ENCODE peak calls at places on chromosome 6, in seven cellular contexts. One of them, this sample, is unnamed.

GRCh38 chr6:132231121-132231520 is 170.2 kb downstream of the MOXD1 start:
- DNase-seq in omental fat pad: no peak
- DNase-seq in WTC11: no peak
- DNase-seq in foreskin fibroblast: no peak
- DNase-seq in progenitor cell of endocrine pancreas: no peak
- DNase-seq in spleen: no peak
- DNase-seq in BJ: no peak
- DNase-seq in this sample: no peak

GRCh38 chr6:14072084-14072483 is 45.5 kb upstream of the CD83 start:
- DNase-seq in progenitor cell of endocrine pancreas: no peak
- DNase-seq in spleen: no peak
- DNase-seq in BJ: no peak
- DNase-seq in foreskin fibroblast: no peak
- DNase-seq in WTC11: no peak
- DNase-seq in omental fat pad: no peak
- DNase-seq in this sample: no peak

GRCh38 chr6:113668712-113669408 is 188.3 kb upstream of the MARCKS start:
- DNase-seq in spleen: no peak
- DNase-seq in omental fat pad: no peak
- DNase-seq in foreskin fibroblast: no peak
- DNase-seq in BJ: no peak
- DNase-seq in WTC11: no peak
- DNase-seq in progenitor cell of endocrine pancreas: no peak
- DNase-seq in this sample: no peak

GRCh38 chr6:1983850-1984249 is 261.6 kb downstream of the GMDS start:
- DNase-seq in omental fat pad: no peak
- DNase-seq in WTC11: no peak
- DNase-seq in foreskin fibroblast: no peak
- DNase-seq in progenitor cell of endocrine pancreas: no peak
- DNase-seq in spleen: no peak
- DNase-seq in BJ: no peak
- DNase-seq in this sample: no peak

GRCh38 chr6:29521006-29521680 is 33.4 kb upstream of the MAS1L start:
- DNase-seq in spleen: no peak
- DNase-seq in WTC11: no peak
- DNase-seq in foreskin fibroblast: no peak
- DNase-seq in progenitor cell of endocrine pancreas: peak
- DNase-seq in BJ: no peak
- DNase-seq in omental fat pad: no peak
- DNase-seq in this sample: no peak

GRCh38 chr6:44705611-44706010 is 318.1 kb downstream of the CDC5L start:
- DNase-seq in progenitor cell of endocrine pancreas: no peak
- DNase-seq in WTC11: no peak
- DNase-seq in BJ: no peak
- DNase-seq in spleen: no peak
- DNase-seq in foreskin fibroblast: no peak
- DNase-seq in omental fat pad: no peak
- DNase-seq in this sample: no peak

GRCh38 chr6:124512431-124512830 is 449.8 kb upstream of the RNF217 start:
- DNase-seq in foreskin fibroblast: no peak
- DNase-seq in progenitor cell of endocrine pancreas: no peak
- DNase-seq in spleen: no peak
- DNase-seq in omental fat pad: no peak
- DNase-seq in BJ: no peak
- DNase-seq in WTC11: no peak
- DNase-seq in this sample: no peak

GRCh38 chr6:160692369-160692959 is 9.6 kb upstream of the PLG start:
- DNase-seq in progenitor cell of endocrine pancreas: no peak
- DNase-seq in foreskin fibroblast: no peak
- DNase-seq in BJ: no peak
- DNase-seq in spleen: no peak
- DNase-seq in omental fat pad: no peak
- DNase-seq in WTC11: no peak
- DNase-seq in this sample: no peak

GRCh38 chr6:41406821-41407787 is 71.7 kb downstream of the NCR2 start:
- DNase-seq in WTC11: peak
- DNase-seq in BJ: no peak
- DNase-seq in progenitor cell of endocrine pancreas: no peak
- DNase-seq in spleen: no peak
- DNase-seq in omental fat pad: no peak
- DNase-seq in foreskin fibroblast: no peak
- DNase-seq in this sample: no peak

GRCh38 chr6:46926481-46926880 is 4.7 kb upstream of the ADGRF5 start:
- DNase-seq in BJ: no peak
- DNase-seq in progenitor cell of endocrine pancreas: no peak
- DNase-seq in foreskin fibroblast: no peak
- DNase-seq in omental fat pad: no peak
- DNase-seq in WTC11: no peak
- DNase-seq in spleen: no peak
- DNase-seq in this sample: peak

GRCh38 chr6:85810558-85810957 is 167.9 kb upstream of the SYNCRIP start:
- DNase-seq in omental fat pad: no peak
- DNase-seq in BJ: no peak
- DNase-seq in progenitor cell of endocrine pancreas: no peak
- DNase-seq in foreskin fibroblast: no peak
- DNase-seq in WTC11: no peak
- DNase-seq in spleen: no peak
- DNase-seq in this sample: no peak

DNA sequence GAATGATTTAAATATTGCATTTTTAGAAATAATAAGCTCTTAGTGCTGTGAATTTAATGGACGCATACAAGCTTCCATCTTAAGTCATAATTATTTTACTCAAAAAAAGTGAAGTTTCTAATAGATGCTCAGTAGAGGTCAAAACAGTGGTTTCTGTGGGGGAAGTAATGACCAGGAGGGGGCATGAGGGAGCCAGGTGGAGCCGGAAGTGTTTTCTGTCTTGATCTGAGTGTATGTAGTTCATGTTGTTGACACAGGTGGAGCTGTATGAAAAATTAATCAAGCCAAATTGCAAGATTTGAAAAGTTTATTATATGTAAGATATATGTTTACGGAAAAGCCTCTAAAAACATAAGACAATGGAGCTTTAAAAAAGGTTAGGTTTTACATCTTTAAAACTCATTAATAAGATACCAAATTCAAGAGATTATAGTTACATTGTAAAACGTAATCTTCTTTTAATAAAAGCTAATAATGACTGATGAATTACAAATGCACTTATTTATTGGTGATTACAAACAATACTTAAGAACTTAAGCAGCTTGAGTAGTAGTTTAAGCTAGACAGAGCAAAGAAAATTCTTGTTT is 68.0 kb downstream of the PLAGL1 start:
- DNase-seq in spleen: no peak
- DNase-seq in progenitor cell of endocrine pancreas: no peak
- DNase-seq in BJ: no peak
- DNase-seq in WTC11: peak
- DNase-seq in omental fat pad: no peak
- DNase-seq in foreskin fibroblast: no peak
- DNase-seq in this sample: peak
- TF ChIP-seq CTCF in spleen: peak
- TF ChIP-seq CTCF in progenitor cell of endocrine pancreas: peak
- TF ChIP-seq CTCF in BJ: peak
- TF ChIP-seq CTCF in WTC11: peak
- TF ChIP-seq CTCF in omental fat pad: no peak
- TF ChIP-seq CTCF in foreskin fibroblast: peak
- TF ChIP-seq CTCF in this sample: peak

DNA sequence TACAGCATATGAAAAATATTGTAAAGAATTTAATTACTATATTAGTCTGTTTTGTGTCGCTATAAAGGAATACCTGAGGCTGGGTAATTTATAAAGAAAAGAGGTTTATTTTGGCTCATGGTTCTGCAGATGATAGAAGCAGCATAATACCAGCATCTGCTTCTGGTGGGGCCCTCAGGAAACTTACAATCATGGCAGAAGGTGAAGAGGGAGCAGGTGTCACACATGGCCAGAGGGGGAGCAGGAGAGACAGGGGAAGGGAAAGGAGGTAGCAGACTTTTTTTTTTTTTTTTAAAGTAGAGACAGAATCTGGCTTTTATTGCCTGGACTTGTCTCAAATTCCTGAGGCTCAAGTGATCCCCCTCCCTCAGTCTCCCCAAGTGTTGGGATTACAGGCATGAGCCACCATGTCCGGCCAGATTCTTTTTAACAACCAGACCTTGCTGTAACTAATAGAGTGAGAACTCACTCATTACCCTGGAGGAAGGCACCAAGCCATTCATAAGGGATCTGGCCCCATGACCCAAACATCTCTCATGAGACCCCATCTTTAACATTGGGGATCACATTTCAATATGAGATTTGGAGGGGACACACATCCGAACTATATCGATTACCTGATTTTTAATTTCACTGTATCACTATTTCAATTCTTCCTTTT is 64.6 kb downstream of the MAN1A1 start:
- DNase-seq in progenitor cell of endocrine pancreas: no peak
- DNase-seq in foreskin fibroblast: no peak
- DNase-seq in spleen: no peak
- DNase-seq in omental fat pad: no peak
- DNase-seq in BJ: no peak
- DNase-seq in WTC11: peak
- DNase-seq in this sample: no peak
- TF ChIP-seq CTCF in progenitor cell of endocrine pancreas: peak
- TF ChIP-seq CTCF in foreskin fibroblast: no peak
- TF ChIP-seq CTCF in spleen: no peak
- TF ChIP-seq CTCF in omental fat pad: no peak
- TF ChIP-seq CTCF in BJ: peak
- TF ChIP-seq CTCF in WTC11: peak
- TF ChIP-seq CTCF in this sample: peak

GRCh38 chr6:165689699-165690098 is 26.7 kb upstream of the PDE10A start:
- DNase-seq in BJ: no peak
- DNase-seq in foreskin fibroblast: no peak
- DNase-seq in WTC11: no peak
- DNase-seq in omental fat pad: no peak
- DNase-seq in spleen: no peak
- DNase-seq in progenitor cell of endocrine pancreas: no peak
- DNase-seq in this sample: peak
- TF ChIP-seq CTCF in BJ: no peak
- TF ChIP-seq CTCF in foreskin fibroblast: no peak
- TF ChIP-seq CTCF in WTC11: no peak
- TF ChIP-seq CTCF in omental fat pad: no peak
- TF ChIP-seq CTCF in spleen: no peak
- TF ChIP-seq CTCF in progenitor cell of endocrine pancreas: peak
- TF ChIP-seq CTCF in this sample: peak

DNA sequence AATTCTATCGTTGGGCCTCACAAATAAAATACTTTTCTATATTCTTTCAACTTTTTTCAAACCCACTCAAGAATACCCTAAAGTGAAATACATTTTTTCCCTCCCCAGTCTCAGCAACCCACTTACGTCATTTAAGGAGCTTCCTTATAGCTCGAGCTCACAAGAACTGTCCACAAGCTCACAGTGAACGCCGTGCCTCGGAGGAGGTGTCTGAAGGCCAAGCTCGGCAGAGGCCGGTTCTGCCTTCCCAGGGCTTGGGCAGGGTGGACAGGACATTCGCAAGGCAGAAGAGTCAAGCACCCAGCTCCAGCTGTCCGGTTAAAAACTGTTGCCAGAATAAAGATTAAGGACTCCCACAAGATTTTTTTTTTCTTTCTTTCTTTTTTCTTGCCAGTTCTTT is 802.3 kb downstream of the QKI start:
- DNase-seq in WTC11: no peak
- DNase-seq in spleen: no peak
- DNase-seq in omental fat pad: no peak
- DNase-seq in foreskin fibroblast: no peak
- DNase-seq in BJ: no peak
- DNase-seq in progenitor cell of endocrine pancreas: no peak
- DNase-seq in this sample: peak
- TF ChIP-seq CTCF in WTC11: no peak
- TF ChIP-seq CTCF in spleen: no peak
- TF ChIP-seq CTCF in omental fat pad: no peak
- TF ChIP-seq CTCF in foreskin fibroblast: no peak
- TF ChIP-seq CTCF in BJ: no peak
- TF ChIP-seq CTCF in progenitor cell of endocrine pancreas: no peak
- TF ChIP-seq CTCF in this sample: no peak

GRCh38 chr6:168132531-168133184 is 53.6 kb upstream of the FRMD1 start:
- DNase-seq in WTC11: peak
- DNase-seq in spleen: no peak
- DNase-seq in progenitor cell of endocrine pancreas: peak
- DNase-seq in BJ: peak
- DNase-seq in foreskin fibroblast: peak
- DNase-seq in omental fat pad: no peak
- DNase-seq in this sample: peak
- TF ChIP-seq CTCF in WTC11: no peak
- TF ChIP-seq CTCF in spleen: peak
- TF ChIP-seq CTCF in progenitor cell of endocrine pancreas: peak
- TF ChIP-seq CTCF in BJ: peak
- TF ChIP-seq CTCF in foreskin fibroblast: no peak
- TF ChIP-seq CTCF in omental fat pad: no peak
- TF ChIP-seq CTCF in this sample: peak

GRCh38 chr6:122049341-122049740 is 350.1 kb upstream of the HSF2 start:
- DNase-seq in BJ: no peak
- DNase-seq in progenitor cell of endocrine pancreas: no peak
- DNase-seq in WTC11: peak
- DNase-seq in omental fat pad: no peak
- DNase-seq in spleen: no peak
- DNase-seq in foreskin fibroblast: no peak
- DNase-seq in this sample: no peak
- TF ChIP-seq CTCF in BJ: no peak
- TF ChIP-seq CTCF in progenitor cell of endocrine pancreas: no peak
- TF ChIP-seq CTCF in WTC11: no peak
- TF ChIP-seq CTCF in omental fat pad: no peak
- TF ChIP-seq CTCF in spleen: no peak
- TF ChIP-seq CTCF in foreskin fibroblast: no peak
- TF ChIP-seq CTCF in this sample: no peak

GRCh38 chr6:76867182-76867581 is 596.1 kb downstream of the HTR1B start:
- DNase-seq in foreskin fibroblast: no peak
- DNase-seq in WTC11: no peak
- DNase-seq in omental fat pad: no peak
- DNase-seq in BJ: no peak
- DNase-seq in progenitor cell of endocrine pancreas: no peak
- DNase-seq in spleen: no peak
- DNase-seq in this sample: no peak

GRCh38 chr6:76862966-76863365 is 600.3 kb downstream of the HTR1B start:
- DNase-seq in BJ: no peak
- DNase-seq in spleen: no peak
- DNase-seq in omental fat pad: no peak
- DNase-seq in WTC11: no peak
- DNase-seq in progenitor cell of endocrine pancreas: no peak
- DNase-seq in foreskin fibroblast: no peak
- DNase-seq in this sample: peak

GRCh38 chr6:76866091-76866490 is 597.2 kb downstream of the HTR1B start:
- DNase-seq in BJ: no peak
- DNase-seq in progenitor cell of endocrine pancreas: no peak
- DNase-seq in spleen: no peak
- DNase-seq in WTC11: no peak
- DNase-seq in foreskin fibroblast: no peak
- DNase-seq in omental fat pad: no peak
- DNase-seq in this sample: peak

GRCh38 chr6:76856065-76856464 is 607.2 kb downstream of the HTR1B start:
- DNase-seq in BJ: no peak
- DNase-seq in spleen: no peak
- DNase-seq in WTC11: no peak
- DNase-seq in progenitor cell of endocrine pancreas: no peak
- DNase-seq in foreskin fibroblast: no peak
- DNase-seq in omental fat pad: no peak
- DNase-seq in this sample: no peak

DNA sequence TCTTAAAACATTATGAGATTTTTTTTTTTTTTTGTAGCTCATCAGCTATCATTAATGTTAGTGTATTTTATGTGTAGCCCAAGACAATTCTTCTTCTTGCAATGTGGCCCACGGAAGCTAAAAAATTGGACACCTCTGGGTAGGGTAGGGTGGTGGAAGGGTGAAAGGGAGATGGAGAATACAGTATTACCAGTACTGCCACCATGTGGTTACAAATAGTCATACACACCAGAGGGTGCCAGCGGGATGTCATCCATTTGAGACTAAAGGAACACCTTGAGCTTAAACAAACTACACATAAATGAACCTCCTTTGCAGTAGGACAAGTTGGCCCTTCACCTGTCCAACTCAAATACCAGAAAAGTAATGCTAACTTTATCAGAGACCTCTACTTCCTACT is 601.9 kb downstream of the HTR1B start:
- DNase-seq in omental fat pad: no peak
- DNase-seq in progenitor cell of endocrine pancreas: no peak
- DNase-seq in spleen: no peak
- DNase-seq in foreskin fibroblast: no peak
- DNase-seq in WTC11: peak
- DNase-seq in BJ: no peak
- DNase-seq in this sample: peak
- TF ChIP-seq CTCF in omental fat pad: no peak
- TF ChIP-seq CTCF in progenitor cell of endocrine pancreas: peak
- TF ChIP-seq CTCF in spleen: no peak
- TF ChIP-seq CTCF in foreskin fibroblast: no peak
- TF ChIP-seq CTCF in WTC11: peak
- TF ChIP-seq CTCF in BJ: peak
- TF ChIP-seq CTCF in this sample: peak

This sample was measured in cardiac fibroblast.